ENCODE peak calls at places on chromosomes 16 and 17, in eight cellular contexts. Y is CD8-positive, alpha-beta T cell; M is heart left ventricle; B is testis; Q is hepatocyte; N is psoas muscle; P is adipocyte; O is thyroid gland. S is an unnamed sample.

GRCh38 chr17:74471341-74471740 is 4.9 kb downstream of the CD300A start:
- DNase-seq in Y (no peak), M (no peak), B (no peak), Q (no peak), N (no peak), P (no peak), O (no peak), S (no peak)

GRCh38 chr17:51372345-51373004 is 112.1 kb downstream of the UTP18 start:
- DNase-seq in Y (no peak), M (peak; percentile 27), B (peak; percentile 85), Q (peak; percentile 29), N (no peak), P (peak; percentile 5), O (no peak), S (no peak)

GRCh38 chr17:82105882-82106696 is 8.1 kb upstream of the FASN start:
- DNase-seq in Y (peak; percentile 57), M (no peak), B (peak; percentile 46), Q (peak; percentile 83), N (peak; percentile 47), P (peak; percentile 34), O (peak; percentile 47), S (peak; percentile 90)

GRCh38 chr17:57707892-57708291 is 37.2 kb downstream of the CCDC182 start:
- DNase-seq in Y (no peak), M (no peak), B (peak; percentile 25), Q (peak; percentile 30), N (peak; percentile 22), P (peak; percentile 25), O (no peak), S (no peak)

GRCh38 chr16:2520784-2521577 is 810 bp downstream of the AMDHD2 start:
- DNase-seq in Y (peak; percentile 69), M (no peak), B (no peak), Q (peak; percentile 69), N (peak; percentile 37), P (peak; percentile 34), O (no peak), S (peak; percentile 68)

GRCh38 chr17:49183341-49183740 is 27.0 kb downstream of the GNGT2 start:
- DNase-seq in Y (no peak), M (no peak), B (no peak), Q (no peak), N (no peak), P (no peak), O (no peak), S (no peak)

GRCh38 chr17:67488161-67488560 is 111.1 kb downstream of the PITPNC1 start:
- DNase-seq in Y (no peak), M (peak; percentile 52), B (peak; percentile 61), Q (no peak), N (peak; percentile 32), P (no peak), O (no peak), S (no peak)

GRCh38 chr16:77219437-77219836 is 20.2 kb downstream of the SYCE1L start:
- DNase-seq in Y (no peak), M (no peak), B (no peak), Q (no peak), N (no peak), P (no peak), O (no peak), S (no peak)

GRCh38 chr17:61805399-61805798 is 57.9 kb downstream of the BRIP1 start:
- DNase-seq in Y (no peak), M (no peak), B (no peak), Q (no peak), N (no peak), P (peak; percentile 69), O (no peak), S (no peak)

GRCh38 chr17:74272731-74273201 is 1.3 kb upstream of the DNAI2 start:
- DNase-seq in Y (no peak), M (peak; percentile 67), B (no peak), Q (no peak), N (no peak), P (no peak), O (no peak), S (no peak)

GRCh38 chr16:23182206-23182674 is 305 bp upstream of the SCNN1G start:
- DNase-seq in Y (peak; percentile 72), M (peak; percentile 68), B (peak; percentile 74), Q (peak; percentile 93), N (peak; percentile 71), P (peak; percentile 65), O (peak; percentile 92), S (peak; percentile 88)

GRCh38 chr17:21345236-21345635 is 30.9 kb upstream of the KCNJ12 start:
- DNase-seq in Y (no peak), M (no peak), B (no peak), Q (no peak), N (no peak), P (peak; percentile 36), O (no peak), S (peak; percentile 32)

GRCh38 chr16:52547001-52547833 is at the start of gene TOX3:
- DNase-seq in Y (no peak), M (no peak), B (no peak), Q (peak; percentile 85), N (no peak), P (no peak), O (no peak), S (no peak)

GRCh38 chr17:49574945-49575523 is 637 bp upstream of the NXPH3 start:
- DNase-seq in Y (no peak), M (no peak), B (no peak), Q (no peak), N (no peak), P (no peak), O (no peak), S (peak; percentile 23)

DNA sequence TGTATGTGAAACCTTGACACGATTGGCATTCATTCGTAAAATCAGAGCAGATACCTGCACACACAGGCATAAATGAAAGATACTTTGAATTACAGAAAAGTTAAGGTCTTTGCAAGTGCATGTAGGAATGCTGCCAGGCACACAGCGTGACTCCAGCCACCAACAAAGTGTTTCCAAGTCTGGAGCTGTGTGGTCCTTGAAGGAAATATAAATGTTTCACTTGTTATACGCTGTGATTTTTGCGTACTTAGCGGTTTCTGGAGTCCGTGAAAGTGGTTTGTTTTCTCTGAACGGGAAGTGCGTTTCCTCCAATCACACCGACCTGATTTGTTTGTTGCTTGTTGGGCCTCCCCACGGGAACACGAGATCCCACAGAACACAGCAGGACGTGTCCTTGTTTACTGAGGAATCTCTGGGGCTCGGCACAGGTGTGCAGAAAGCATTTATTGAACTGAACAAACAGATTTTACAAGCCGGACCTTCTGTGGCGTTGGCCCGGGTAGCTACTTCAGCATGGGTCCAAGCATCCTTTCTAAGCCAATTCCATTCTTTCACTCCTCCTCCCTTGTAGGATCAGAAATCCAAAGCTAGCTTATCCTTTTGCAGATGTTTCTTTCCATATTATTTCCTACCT is 44.5 kb downstream of the ABAT start:
- DNase-seq in Y (no peak), M (no peak), B (peak; percentile 51), Q (no peak), N (no peak), P (no peak), O (peak; percentile 66), S (no peak)
- H3K4me1 ChIP-seq in Y (no peaks in the 10 kb centered on the region), M (no peaks in the 10 kb centered on the region), B (peaks cover 21% of the 10 kb centered on the region), Q (peaks cover 29% of the 10 kb centered on the region), N (no peaks in the 10 kb centered on the region), P (peaks cover 3% of the 10 kb centered on the region), O (peaks cover 28% of the 10 kb centered on the region), S (no peaks in the 10 kb centered on the region)

DNA sequence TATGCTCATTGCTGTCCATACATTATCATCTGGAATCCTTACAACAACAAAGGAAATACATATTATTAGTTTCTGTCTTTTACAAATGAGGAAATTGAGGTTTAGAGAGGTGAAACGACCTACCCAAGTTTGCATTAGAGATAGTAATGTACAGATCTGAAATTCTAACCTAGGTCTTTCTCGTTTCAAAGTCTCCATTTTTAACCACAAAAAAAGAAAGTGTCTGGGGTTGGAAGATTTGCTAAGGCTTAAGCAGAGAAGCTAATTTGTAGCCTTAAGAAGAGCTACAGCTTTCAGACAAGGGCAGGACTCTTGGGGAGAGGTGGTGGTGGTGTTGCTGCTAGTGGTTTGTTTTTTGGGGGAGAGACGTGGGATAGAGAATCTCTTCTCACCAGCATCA is 19.2 kb downstream of the CIITA start:
- DNase-seq in Y (no peak), M (no peak), B (no peak), Q (no peak), N (no peak), P (no peak), O (no peak), S (no peak)
- H3K4me1 ChIP-seq in Y (no peaks in the 10 kb centered on the region), M (no peaks in the 10 kb centered on the region), B (no peaks in the 10 kb centered on the region), Q (no peaks in the 10 kb centered on the region), N (no peaks in the 10 kb centered on the region), P (no peaks in the 10 kb centered on the region), O (no peaks in the 10 kb centered on the region), S (peaks cover 33% of the 10 kb centered on the region)

DNA sequence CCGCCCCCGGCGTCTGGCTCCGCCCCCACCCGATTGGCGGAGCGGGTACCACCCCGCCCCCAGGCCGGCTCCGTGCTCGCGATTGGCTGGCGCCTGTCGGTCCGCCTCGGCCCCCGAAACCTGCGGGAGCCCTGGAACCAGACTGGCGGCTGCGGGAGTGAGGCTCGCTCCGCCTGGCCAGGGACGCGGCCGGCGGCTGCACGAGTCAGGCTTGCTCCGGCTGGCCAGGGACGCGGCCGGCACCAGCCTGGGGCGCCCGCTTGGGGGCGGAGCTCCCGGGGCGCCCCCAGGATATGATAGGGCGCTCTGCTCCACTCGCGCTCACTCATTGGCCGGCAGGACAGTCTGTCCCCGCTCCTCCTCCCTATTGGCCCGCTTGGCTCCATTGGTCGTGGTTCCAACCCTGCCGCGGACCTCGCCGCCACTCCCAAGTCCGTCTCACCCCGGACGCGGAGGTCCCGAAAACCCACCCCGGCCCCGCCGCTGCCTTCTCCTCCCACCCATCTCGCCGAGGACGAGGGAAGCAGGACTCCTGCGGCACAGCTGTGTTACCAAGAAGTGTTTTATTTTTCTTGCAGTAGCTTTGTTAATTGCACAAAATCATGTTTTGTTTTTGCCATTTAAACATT is 340 bp upstream of the ROGDI start:
- DNase-seq in Y (peak; percentile 88), M (peak; percentile 94), B (peak; percentile 96), Q (peak; percentile 95), N (peak; percentile 93), P (peak; percentile 98), O (peak; percentile 92), S (peak; percentile 94)
- H3K4me1 ChIP-seq in Y (peaks cover 14% of the 10 kb centered on the region), M (peaks cover 34% of the 10 kb centered on the region), B (peaks cover 12% of the 10 kb centered on the region), Q (peaks cover 21% of the 10 kb centered on the region), N (peaks cover 12% of the 10 kb centered on the region), P (peaks cover 16% of the 10 kb centered on the region), O (peaks cover 8% of the 10 kb centered on the region), S (peaks cover 31% of the 10 kb centered on the region)

GRCh38 chr17:78716814-78717393 is 65.2 kb downstream of the CYTH1 start:
- DNase-seq in Y (no peak), M (peak; percentile 71), B (peak; percentile 86), Q (no peak), N (peak; percentile 76), P (peak; percentile 46), O (peak; percentile 90), S (peak; percentile 78)

GRCh38 chr17:78715000-78715771 is 66.9 kb downstream of the CYTH1 start:
- DNase-seq in Y (no peak), M (no peak), B (no peak), Q (no peak), N (no peak), P (no peak), O (no peak), S (no peak)

GRCh38 chr17:78714534-78714933 is 67.5 kb downstream of the CYTH1 start:
- DNase-seq in Y (no peak), M (no peak), B (no peak), Q (no peak), N (no peak), P (no peak), O (no peak), S (no peak)

GRCh38 chr17:78716292-78716691 is 65.8 kb downstream of the CYTH1 start:
- DNase-seq in Y (no peak), M (no peak), B (no peak), Q (no peak), N (no peak), P (no peak), O (no peak), S (no peak)

DNA sequence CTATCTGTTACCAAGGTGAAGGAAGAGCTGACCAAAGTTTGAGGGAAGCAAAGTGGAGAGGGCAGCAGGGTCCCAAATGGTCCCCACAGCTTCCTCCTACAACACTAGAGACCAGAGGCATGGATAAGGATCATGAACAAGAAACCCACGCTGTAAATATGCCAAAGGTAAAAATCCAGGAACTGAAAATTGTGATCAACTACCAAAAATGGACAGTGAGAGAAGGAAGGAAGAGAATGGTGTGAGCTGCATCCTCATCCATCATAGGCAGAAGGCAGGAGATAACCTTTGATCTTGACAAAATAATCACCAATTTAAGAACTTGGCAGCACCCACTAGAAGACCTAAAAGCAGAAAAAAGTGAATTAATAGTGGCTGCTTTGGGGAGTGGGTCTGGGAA is 66.2 kb downstream of the CYTH1 start:
- DNase-seq in Y (no peak), M (no peak), B (no peak), Q (no peak), N (no peak), P (no peak), O (no peak), S (no peak)
- H3K4me1 ChIP-seq in Y (peaks cover 76% of the 10 kb centered on the region), M (peaks cover 32% of the 10 kb centered on the region), B (peaks cover 15% of the 10 kb centered on the region), Q (peaks cover 36% of the 10 kb centered on the region), N (peaks cover 52% of the 10 kb centered on the region), P (peaks cover 27% of the 10 kb centered on the region), O (peaks cover 73% of the 10 kb centered on the region), S (peaks cover 78% of the 10 kb centered on the region)

S was measured in lower lobe of right lung.